ENCODE peak calls at places on chromosomes 5 and 9, in ten cellular contexts. A, Z, E, H, W, V, I, D, X and B are unnamed samples.

GRCh38 chr9:112404367-112404979 is 24.6 kb downstream of the HSDL2 start:
- DNase-seq in A (no peak), Z (no peak), E (no peak), H (no peak), W (no peak), V (no peak), I (no peak), D (no peak), X (no peak), B (no peak)

GRCh38 chr5:56876325-56876724 is 33.1 kb upstream of the SETD9 start:
- DNase-seq in A (no peak), Z (no peak), E (no peak), H (no peak), W (no peak), V (no peak), I (no peak), D (no peak), X (no peak), B (no peak)

GRCh38 chr9:137407590-137408300 is 15.2 kb downstream of the EXD3 start:
- DNase-seq in A (no peak), Z (no peak), E (no peak), H (no peak), W (peak; percentile 72), V (no peak), I (no peak), D (no peak), X (no peak), B (no peak)

GRCh38 chr9:69465473-69465872 is 140.5 kb downstream of the ENTREP1 start:
- DNase-seq in A (no peak), Z (no peak), E (no peak), H (no peak), W (peak; percentile 59), V (no peak), I (no peak), D (no peak), X (no peak), B (no peak)

GRCh38 chr5:178273665-178274541 is 41.3 kb upstream of the PHYKPL start:
- DNase-seq in A (no peak), Z (no peak), E (no peak), H (no peak), W (peak; percentile 27), V (no peak), I (no peak), D (no peak), X (no peak), B (no peak)

GRCh38 chr5:68272289-68272688 is 56.7 kb downstream of the PIK3R1 start:
- DNase-seq in A (no peak), Z (no peak), E (no peak), H (no peak), W (no peak), V (peak; percentile 11), I (no peak), D (no peak), X (no peak), B (peak; percentile 31)

GRCh38 chr5:149581931-149582768 is 852 bp downstream of the ARHGEF37 start:
- DNase-seq in A (no peak), Z (no peak), E (no peak), H (peak; percentile 87), W (no peak), V (no peak), I (no peak), D (peak; percentile 63), X (peak; percentile 36), B (peak; percentile 59)

GRCh38 chr5:124446125-124446524 is 300.3 kb downstream of the ZNF608 start:
- DNase-seq in A (no peak), Z (no peak), E (no peak), H (no peak), W (no peak), V (no peak), I (no peak), D (no peak), X (no peak), B (no peak)

GRCh38 chr5:37552770-37553719 is 173.9 kb downstream of the WDR70 start:
- DNase-seq in A (no peak), Z (no peak), E (no peak), H (peak; percentile 91), W (no peak), V (no peak), I (no peak), D (no peak), X (no peak), B (no peak)

GRCh38 chr5:9347032-9347431 is 198.8 kb downstream of the SEMA5A start:
- DNase-seq in A (no peak), Z (no peak), E (no peak), H (no peak), W (no peak), V (no peak), I (no peak), D (no peak), X (no peak), B (no peak)

GRCh38 chr5:110769282-110769681 is 30.5 kb downstream of the SLC25A46 start:
- DNase-seq in A (no peak), Z (no peak), E (no peak), H (no peak), W (no peak), V (no peak), I (peak; percentile 62), D (no peak), X (no peak), B (no peak)

GRCh38 chr5:1806974-1807373 is 5.8 kb downstream of the NDUFS6 start:
- DNase-seq in A (peak; percentile 57), Z (no peak), E (no peak), H (no peak), W (no peak), V (no peak), I (no peak), D (no peak), X (no peak), B (no peak)

GRCh38 chr5:74127377-74128338 is 501.7 kb downstream of the ARHGEF28 start:
- DNase-seq in A (no peak), Z (peak; percentile 18), E (no peak), H (peak; percentile 93), W (no peak), V (peak; percentile 80), I (no peak), D (no peak), X (peak; percentile 44), B (peak; percentile 91)

GRCh38 chr9:121944741-121945191 is 148.3 kb downstream of the TTLL11 start:
- DNase-seq in A (no peak), Z (no peak), E (no peak), H (no peak), W (no peak), V (no peak), I (peak; percentile 10), D (no peak), X (no peak), B (no peak)

GRCh38 chr5:57891443-57891842 is 408.8 kb upstream of the ACTBL2 start:
- DNase-seq in A (no peak), Z (no peak), E (no peak), H (no peak), W (no peak), V (no peak), I (no peak), D (no peak), X (no peak), B (no peak)

GRCh38 chr5:91403404-91403803 is 20.3 kb upstream of the ARRDC3 start:
- DNase-seq in A (no peak), Z (no peak), E (no peak), H (no peak), W (no peak), V (no peak), I (peak; percentile 85), D (no peak), X (no peak), B (no peak)

GRCh38 chr9:114313186-114313585 is 9.7 kb upstream of the ORM1 start:
- DNase-seq in A (no peak), Z (no peak), E (no peak), H (no peak), W (no peak), V (no peak), I (no peak), D (no peak), X (no peak), B (no peak)

GRCh38 chr5:137085206-137085605 is 413.9 kb downstream of the SPOCK1 start:
- DNase-seq in A (no peak), Z (no peak), E (no peak), H (no peak), W (no peak), V (no peak), I (no peak), D (no peak), X (no peak), B (no peak)

GRCh38 chr5:84131372-84131771 is 253.3 kb downstream of the EDIL3 start:
- DNase-seq in A (no peak), Z (no peak), E (no peak), H (no peak), W (no peak), V (peak; percentile 56), I (no peak), D (no peak), X (no peak), B (no peak)

GRCh38 chr5:69415584-69415958 is 655 bp downstream of the MARVELD2 start:
- DNase-seq in A (no peak), Z (no peak), E (no peak), H (no peak), W (no peak), V (peak; percentile 25), I (no peak), D (peak; percentile 51), X (peak; percentile 50), B (peak; percentile 38)

GRCh38 chr5:170633235-170634041 is 129.6 kb downstream of the KCNIP1 start:
- DNase-seq in A (no peak), Z (peak; percentile 85), E (no peak), H (peak; percentile 92), W (peak; percentile 57), V (peak; percentile 69), I (peak; percentile 44), D (peak; percentile 72), X (peak; percentile 59), B (no peak)

GRCh38 chr5:147464211-147464610 is 45.7 kb downstream of the DPYSL3 start:
- DNase-seq in A (no peak), Z (no peak), E (no peak), H (peak; percentile 69), W (no peak), V (peak; percentile 44), I (no peak), D (no peak), X (no peak), B (peak; percentile 77)

GRCh38 chr9:92745236-92745790 is 19.3 kb downstream of the BICD2 start:
- DNase-seq in A (no peak), Z (no peak), E (peak; percentile 33), H (no peak), W (no peak), V (no peak), I (no peak), D (no peak), X (no peak), B (no peak)

GRCh38 chr5:170508036-170508435 is 4.2 kb downstream of the KCNIP1 start:
- DNase-seq in A (no peak), Z (no peak), E (no peak), H (no peak), W (no peak), V (no peak), I (no peak), D (no peak), X (no peak), B (no peak)

GRCh38 chr5:74035521-74035937 is 409.5 kb downstream of the ARHGEF28 start:
- DNase-seq in A (no peak), Z (peak; percentile 35), E (no peak), H (no peak), W (peak; percentile 32), V (no peak), I (peak; percentile 32), D (no peak), X (no peak), B (peak; percentile 53)

GRCh38 chr9:107749787-107750444 is 260.3 kb upstream of the KLF4 start:
- DNase-seq in A (no peak), Z (peak; percentile 83), E (no peak), H (peak; percentile 90), W (peak; percentile 93), V (peak; percentile 66), I (peak; percentile 93), D (peak; percentile 55), X (no peak), B (peak; percentile 57)

GRCh38 chr9:113720495-113720894 is 155.6 kb upstream of the ZNF618 start:
- DNase-seq in A (no peak), Z (no peak), E (no peak), H (no peak), W (no peak), V (no peak), I (no peak), D (peak; percentile 11), X (no peak), B (no peak)

GRCh38 chr9:107158321-107158720 is 124.8 kb upstream of the RAD23B start:
- DNase-seq in A (no peak), Z (peak; percentile 25), E (no peak), H (no peak), W (no peak), V (peak; percentile 12), I (no peak), D (peak; percentile 62), X (peak; percentile 49), B (peak; percentile 43)